ENCODE peak calls at places on chromosome 13, in six cellular contexts. T is HCT116, B is H1, R is NT2/D1, C is K562, P is HepG2. F is an unnamed sample.

GRCh38 chr13:98285317-98285716 is 108.2 kb upstream of the RNF113B start:
- DNase-seq in C (no peak), R (no peak), P (no peak), B (no peak), T (no peak), F (no peak)

GRCh38 chr13:25727250-25727649 is 324.6 kb downstream of the SHISA2 start:
- DNase-seq in C (no peak), B (no peak), R (no peak), P (no peak), T (no peak), F (no peak)

GRCh38 chr13:95704510-95704909 is 27.6 kb downstream of the DNAJC3 start:
- DNase-seq in T (no peak), B (no peak), P (no peak), R (no peak), C (peak), F (no peak)

GRCh38 chr13:98216135-98216565 is 39.1 kb upstream of the RNF113B start:
- DNase-seq in R (no peak), C (no peak), B (no peak), T (peak), P (no peak), F (no peak)

GRCh38 chr13:113027095-113027494 is 58.1 kb downstream of the MCF2L start:
- DNase-seq in C (no peak), R (no peak), T (no peak), B (no peak), P (no peak), F (no peak)

GRCh38 chr13:80033286-80033685 is 307.6 kb downstream of the SPRY2 start:
- DNase-seq in C (no peak), B (no peak), P (no peak), T (no peak), R (no peak), F (no peak)

GRCh38 chr13:43316997-43317396 is 293.6 kb downstream of the DNAJC15 start:
- DNase-seq in B (no peak), P (no peak), C (no peak), R (no peak), T (no peak), F (no peak)

GRCh38 chr13:27300941-27301586 is 30.4 kb downstream of the RASL11A start:
- DNase-seq in C (no peak), P (no peak), T (no peak), R (no peak), B (no peak), F (no peak)

GRCh38 chr13:73189766-73190165 is 131.0 kb downstream of the KLF5 start:
- DNase-seq in T (no peak), R (peak), P (no peak), C (no peak), B (no peak), F (no peak)

GRCh38 chr13:102132896-102133295 is 269.0 kb downstream of the FGF14 start:
- DNase-seq in R (no peak), T (no peak), B (no peak), P (no peak), C (no peak), F (no peak)

GRCh38 chr13:77720988-77721387 is 23.5 kb downstream of the SLAIN1 start:
- DNase-seq in P (no peak), C (no peak), R (no peak), T (no peak), B (no peak), F (no peak)

GRCh38 chr13:74891610-74892009 is 590.4 kb downstream of the TBC1D4 start:
- DNase-seq in T (no peak), P (no peak), C (no peak), B (no peak), R (no peak), F (no peak)

GRCh38 chr13:84297246-84297645 is 415.0 kb upstream of the SLITRK1 start:
- DNase-seq in C (no peak), P (no peak), T (no peak), R (no peak), B (no peak), F (no peak)
- TF ChIP-seq ZNF274 in C (no peak), P (no peak), T (no peak), R (no peak), B (no peak), F (no peak)

GRCh38 chr13:76048675-76049396 is 412.7 kb downstream of the LMO7 start:
- DNase-seq in R (no peak), T (no peak), P (no peak), B (no peak), C (no peak), F (no peak)
- TF ChIP-seq ZNF274 in R (no peak), T (no peak), P (no peak), B (no peak), C (no peak), F (no peak)

GRCh38 chr13:94335786-94336357 is 143.6 kb downstream of the DCT start:
- DNase-seq in P (no peak), B (no peak), C (no peak), T (no peak), R (no peak), F (no peak)
- TF ChIP-seq ZNF274 in P (no peak), B (no peak), C (no peak), T (no peak), R (no peak), F (no peak)

GRCh38 chr13:67223742-67224141 is 6.4 kb downstream of the PCDH9 start:
- DNase-seq in C (no peak), R (no peak), T (no peak), P (no peak), B (no peak), F (no peak)

GRCh38 chr13:67226686-67227085 is 3.5 kb downstream of the PCDH9 start:
- DNase-seq in C (no peak), T (no peak), R (no peak), B (no peak), P (no peak), F (no peak)

GRCh38 chr13:67225252-67226159 is 4.6 kb downstream of the PCDH9 start:
- DNase-seq in B (no peak), R (no peak), C (no peak), P (no peak), T (no peak), F (no peak)

GRCh38 chr13:67223024-67223423 is 7.1 kb downstream of the PCDH9 start:
- DNase-seq in B (no peak), R (no peak), T (no peak), C (no peak), P (no peak), F (no peak)

GRCh38 chr13:67224148-67224846 is 5.8 kb downstream of the PCDH9 start:
- DNase-seq in T (peak), C (peak), P (peak), R (peak), B (no peak), F (no peak)
- TF ChIP-seq ZNF274 in T (no peak), C (no peak), P (no peak), R (no peak), B (no peak), F (no peak)

DNA sequence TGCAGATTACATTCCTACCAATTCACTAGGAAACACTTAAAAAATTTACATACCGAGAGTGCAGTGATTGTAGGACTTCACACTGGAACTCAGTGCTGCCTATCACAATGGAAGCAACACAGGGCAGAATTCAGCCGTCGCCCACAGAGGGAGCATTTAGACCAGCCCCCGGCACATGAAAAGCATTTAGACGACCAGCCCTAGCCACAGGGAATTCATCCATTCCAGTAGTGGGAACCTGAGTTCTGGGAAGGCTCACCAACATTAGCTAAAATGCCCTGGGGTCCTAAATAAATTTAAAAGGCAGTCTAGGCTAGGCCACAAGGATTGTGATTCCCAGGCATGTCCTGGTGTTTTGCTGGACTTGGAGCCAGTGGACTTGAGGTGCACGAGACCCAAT is 155.2 kb downstream of the LIG4 start:
- DNase-seq in B (no peak), R (peak), P (no peak), T (no peak), C (no peak), F (no peak)
- TF ChIP-seq ZNF274 in B (no peak), R (no peak), P (no peak), T (no peak), C (no peak), F (no peak)

GRCh38 chr13:106597759-106598395 is 29.9 kb upstream of the ARGLU1 start:
- DNase-seq in T (no peak), R (no peak), C (no peak), P (no peak), B (no peak), F (no peak)

GRCh38 chr13:106595623-106596022 is 27.7 kb upstream of the ARGLU1 start:
- DNase-seq in C (no peak), P (no peak), T (no peak), R (no peak), B (no peak), F (no peak)

GRCh38 chr13:106596287-106596937 is 28.5 kb upstream of the ARGLU1 start:
- DNase-seq in R (no peak), T (no peak), C (no peak), P (no peak), B (no peak), F (no peak)

GRCh38 chr13:106594986-106595385 is 27.0 kb upstream of the ARGLU1 start:
- DNase-seq in B (no peak), C (no peak), R (no peak), P (no peak), T (no peak), F (no peak)

GRCh38 chr13:106597190-106597589 is 29.3 kb upstream of the ARGLU1 start:
- DNase-seq in C (no peak), B (no peak), P (no peak), T (no peak), R (no peak), F (no peak)
- TF ChIP-seq ZNF274 in C (no peak), B (no peak), P (no peak), T (no peak), R (no peak), F (no peak)

F was measured in GM12878.